ENCODE peak calls at places on chromosomes 7 and 10, in eight cellular contexts. One of them, this sample, is unnamed.
A peak's percentile ranks its signal among the peaks of the same experiment; 100 is the strongest.

GRCh38 chr7:84502222-84502621 is 307.6 kb upstream of the SEMA3A start:
- DNase-seq in HCT116: no peak
- DNase-seq in PC-3: no peak
- DNase-seq in hepatocyte: no peak
- DNase-seq in GM23248: no peak
- DNase-seq in GM23338: no peak
- DNase-seq in neural progenitor cell: no peak
- DNase-seq in MM.1S: no peak
- DNase-seq in this sample: no peak

GRCh38 chr7:2609001-2609411 is 22.8 kb upstream of the TTYH3 start:
- DNase-seq in HCT116: peak; percentile 16
- DNase-seq in PC-3: peak; percentile 22
- DNase-seq in hepatocyte: peak; percentile 37
- DNase-seq in GM23248: peak; percentile 31
- DNase-seq in GM23338: peak; percentile 93
- DNase-seq in neural progenitor cell: peak; percentile 68
- DNase-seq in MM.1S: no peak
- DNase-seq in this sample: peak; percentile 48

GRCh38 chr10:3784510-3785250 is at the start of gene KLF6:
- DNase-seq in HCT116: no peak
- DNase-seq in PC-3: no peak
- DNase-seq in hepatocyte: peak; percentile 48
- DNase-seq in GM23248: peak; percentile 65
- DNase-seq in GM23338: peak; percentile 37
- DNase-seq in neural progenitor cell: peak; percentile 67
- DNase-seq in MM.1S: peak; percentile 49
- DNase-seq in this sample: peak; percentile 53

GRCh38 chr7:43302211-43302711 is 189.8 kb downstream of the HECW1 start:
- DNase-seq in HCT116: no peak
- DNase-seq in PC-3: peak; percentile 80
- DNase-seq in hepatocyte: peak; percentile 75
- DNase-seq in GM23248: peak; percentile 30
- DNase-seq in GM23338: peak; percentile 8
- DNase-seq in neural progenitor cell: no peak
- DNase-seq in MM.1S: no peak
- DNase-seq in this sample: no peak

GRCh38 chr7:155213385-155213784 is 84.3 kb upstream of the INSIG1 start:
- DNase-seq in HCT116: no peak
- DNase-seq in PC-3: peak; percentile 14
- DNase-seq in hepatocyte: no peak
- DNase-seq in GM23248: peak; percentile 91
- DNase-seq in GM23338: no peak
- DNase-seq in neural progenitor cell: no peak
- DNase-seq in MM.1S: no peak
- DNase-seq in this sample: no peak

GRCh38 chr7:140888087-140888486 is 36.6 kb downstream of the BRAF start:
- DNase-seq in HCT116: no peak
- DNase-seq in PC-3: peak; percentile 64
- DNase-seq in hepatocyte: no peak
- DNase-seq in GM23248: no peak
- DNase-seq in GM23338: no peak
- DNase-seq in neural progenitor cell: no peak
- DNase-seq in MM.1S: no peak
- DNase-seq in this sample: no peak

GRCh38 chr7:120060283-120060682 is 212.7 kb upstream of the KCND2 start:
- DNase-seq in HCT116: no peak
- DNase-seq in PC-3: no peak
- DNase-seq in hepatocyte: no peak
- DNase-seq in GM23248: peak; percentile 52
- DNase-seq in GM23338: no peak
- DNase-seq in neural progenitor cell: no peak
- DNase-seq in MM.1S: no peak
- DNase-seq in this sample: no peak

GRCh38 chr7:13099197-13099795 is 411.9 kb downstream of the ARL4A start:
- DNase-seq in HCT116: no peak
- DNase-seq in PC-3: peak; percentile 86
- DNase-seq in hepatocyte: no peak
- DNase-seq in GM23248: no peak
- DNase-seq in GM23338: no peak
- DNase-seq in neural progenitor cell: no peak
- DNase-seq in MM.1S: no peak
- DNase-seq in this sample: no peak

GRCh38 chr7:29170781-29171180 is 23.8 kb upstream of the CHN2 start:
- DNase-seq in HCT116: no peak
- DNase-seq in PC-3: no peak
- DNase-seq in hepatocyte: no peak
- DNase-seq in GM23248: no peak
- DNase-seq in GM23338: no peak
- DNase-seq in neural progenitor cell: no peak
- DNase-seq in MM.1S: no peak
- DNase-seq in this sample: no peak

GRCh38 chr7:47551550-47552121 is 30.3 kb downstream of the TNS3 start:
- DNase-seq in HCT116: no peak
- DNase-seq in PC-3: no peak
- DNase-seq in hepatocyte: peak; percentile 55
- DNase-seq in GM23248: no peak
- DNase-seq in GM23338: no peak
- DNase-seq in neural progenitor cell: no peak
- DNase-seq in MM.1S: no peak
- DNase-seq in this sample: no peak
- H3K4me2 ChIP-seq in HCT116: no peak overlapping the region
- H3K4me2 ChIP-seq in PC-3: no peak overlapping the region
- H3K4me2 ChIP-seq in hepatocyte: peak overlapping the region; percentile 31
- H3K4me2 ChIP-seq in GM23248: peak overlapping the region; percentile 50
- H3K4me2 ChIP-seq in GM23338: no peak overlapping the region
- H3K4me2 ChIP-seq in neural progenitor cell: no peak overlapping the region
- H3K4me2 ChIP-seq in MM.1S: no peak overlapping the region
- H3K4me2 ChIP-seq in this sample: no peak overlapping the region

GRCh38 chr10:28294809-28295208 is 8.1 kb downstream of the MPP7 start:
- DNase-seq in HCT116: no peak
- DNase-seq in PC-3: no peak
- DNase-seq in hepatocyte: no peak
- DNase-seq in GM23248: no peak
- DNase-seq in GM23338: peak; percentile 15
- DNase-seq in neural progenitor cell: no peak
- DNase-seq in MM.1S: no peak
- DNase-seq in this sample: peak; percentile 60

GRCh38 chr10:28294169-28294532 is 8.7 kb downstream of the MPP7 start:
- DNase-seq in HCT116: no peak
- DNase-seq in PC-3: no peak
- DNase-seq in hepatocyte: no peak
- DNase-seq in GM23248: no peak
- DNase-seq in GM23338: no peak
- DNase-seq in neural progenitor cell: no peak
- DNase-seq in MM.1S: no peak
- DNase-seq in this sample: no peak

GRCh38 chr10:28295346-28295745 is 7.5 kb downstream of the MPP7 start:
- DNase-seq in HCT116: no peak
- DNase-seq in PC-3: no peak
- DNase-seq in hepatocyte: no peak
- DNase-seq in GM23248: peak; percentile 28
- DNase-seq in GM23338: no peak
- DNase-seq in neural progenitor cell: no peak
- DNase-seq in MM.1S: no peak
- DNase-seq in this sample: no peak

GRCh38 chr10:28291881-28292297 is 11.0 kb downstream of the MPP7 start:
- DNase-seq in HCT116: peak; percentile 71
- DNase-seq in PC-3: peak; percentile 79
- DNase-seq in hepatocyte: peak; percentile 39
- DNase-seq in GM23248: peak; percentile 84
- DNase-seq in GM23338: no peak
- DNase-seq in neural progenitor cell: no peak
- DNase-seq in MM.1S: no peak
- DNase-seq in this sample: no peak

GRCh38 chr10:28293238-28294168 is 9.4 kb downstream of the MPP7 start:
- DNase-seq in HCT116: no peak
- DNase-seq in PC-3: no peak
- DNase-seq in hepatocyte: no peak
- DNase-seq in GM23248: peak; percentile 24
- DNase-seq in GM23338: peak; percentile 44
- DNase-seq in neural progenitor cell: no peak
- DNase-seq in MM.1S: no peak
- DNase-seq in this sample: no peak
- TF ChIP-seq EZH2phosphoT487 in HCT116: no peak
- TF ChIP-seq EZH2phosphoT487 in PC-3: no peak
- TF ChIP-seq EZH2phosphoT487 in hepatocyte: no peak
- TF ChIP-seq EZH2phosphoT487 in GM23248: no peak
- TF ChIP-seq EZH2phosphoT487 in GM23338: no peak
- TF ChIP-seq EZH2phosphoT487 in neural progenitor cell: no peak
- TF ChIP-seq EZH2phosphoT487 in MM.1S: no peak
- TF ChIP-seq EZH2phosphoT487 in this sample: no peak

GRCh38 chr7:116776610-116777289 is 85.6 kb upstream of the CAPZA2 start:
- DNase-seq in HCT116: peak; percentile 97
- DNase-seq in PC-3: peak; percentile 91
- DNase-seq in hepatocyte: peak; percentile 41
- DNase-seq in GM23248: peak; percentile 94
- DNase-seq in GM23338: no peak
- DNase-seq in neural progenitor cell: no peak
- DNase-seq in MM.1S: no peak
- DNase-seq in this sample: no peak
- H3K4me2 ChIP-seq in HCT116: peak overlapping the region; percentile 70
- H3K4me2 ChIP-seq in PC-3: peak overlapping the region; percentile 75
- H3K4me2 ChIP-seq in hepatocyte: no peak overlapping the region
- H3K4me2 ChIP-seq in GM23248: peak overlapping the region; percentile 57
- H3K4me2 ChIP-seq in GM23338: no peak overlapping the region
- H3K4me2 ChIP-seq in neural progenitor cell: no peak overlapping the region
- H3K4me2 ChIP-seq in MM.1S: no peak overlapping the region
- H3K4me2 ChIP-seq in this sample: no peak overlapping the region

DNA sequence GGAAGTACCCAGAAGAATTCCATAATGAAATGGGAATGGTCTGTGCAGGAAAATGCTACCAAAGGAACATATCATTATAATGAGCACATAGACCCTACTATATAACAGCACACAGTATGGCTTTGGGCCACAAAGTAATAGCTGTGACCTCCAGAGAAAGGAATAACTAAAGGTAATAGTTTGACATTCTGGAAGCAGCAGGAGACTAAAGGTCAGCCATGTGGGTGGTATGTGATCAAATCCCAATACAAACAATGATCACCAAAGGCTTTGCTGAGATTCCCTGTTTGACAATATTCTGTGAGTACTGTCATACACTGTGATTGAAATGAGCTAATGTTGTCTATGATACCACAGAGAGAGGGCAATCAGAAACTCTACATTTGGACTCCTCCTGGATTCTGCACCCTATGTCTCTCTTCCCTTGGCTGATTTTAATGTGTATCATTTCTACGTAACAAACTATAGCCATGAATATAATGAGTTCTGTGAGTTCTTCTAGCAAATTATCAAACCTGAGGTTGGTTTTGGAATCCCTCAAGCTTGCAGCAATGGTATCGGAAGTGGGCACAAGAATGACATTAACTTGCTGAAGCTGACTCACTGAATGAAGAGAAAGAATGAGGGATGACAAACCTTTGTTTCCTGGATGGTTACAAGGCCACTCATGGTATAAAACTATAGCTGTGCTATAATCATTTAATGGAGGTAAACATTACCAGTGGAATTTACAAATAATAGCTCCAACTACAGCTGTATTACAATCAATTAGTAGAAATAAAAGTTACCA is 99.6 kb downstream of the JMJD1C start:
- DNase-seq in HCT116: no peak
- DNase-seq in PC-3: peak; percentile 84
- DNase-seq in hepatocyte: no peak
- DNase-seq in GM23248: peak; percentile 66
- DNase-seq in GM23338: peak; percentile 25
- DNase-seq in neural progenitor cell: peak; percentile 4
- DNase-seq in MM.1S: no peak
- DNase-seq in this sample: no peak
- TF ChIP-seq EZH2phosphoT487 in HCT116: no peak
- TF ChIP-seq EZH2phosphoT487 in PC-3: no peak
- TF ChIP-seq EZH2phosphoT487 in hepatocyte: no peak
- TF ChIP-seq EZH2phosphoT487 in GM23248: no peak
- TF ChIP-seq EZH2phosphoT487 in GM23338: no peak
- TF ChIP-seq EZH2phosphoT487 in neural progenitor cell: no peak
- TF ChIP-seq EZH2phosphoT487 in MM.1S: no peak
- TF ChIP-seq EZH2phosphoT487 in this sample: no peak

This sample was measured in OCI-LY7.